ENCODE peak calls at places on chromosomes 7 and 10, in nine cellular contexts. A, F, V, B, J, I, D, O and S are unnamed samples.

GRCh38 chr7:152759655-152760383 is at the start of gene ACTR3B:
- DNase-seq in A (peak; percentile 96), F (peak; percentile 88), V (peak; percentile 89), B (peak; percentile 89), J (peak; percentile 92), I (peak; percentile 89), D (peak; percentile 93), O (peak; percentile 95), S (peak; percentile 78)

GRCh38 chr7:150514748-150515222 is at the start of gene GIMAP7:
- DNase-seq in A (peak; percentile 65), F (no peak), V (peak; percentile 68), B (no peak), J (no peak), I (no peak), D (no peak), O (no peak), S (no peak)

GRCh38 chr10:101829561-101830315 is 11.5 kb upstream of the OGA start:
- DNase-seq in A (peak; percentile 68), F (peak; percentile 58), V (peak; percentile 60), B (peak; percentile 61), J (peak; percentile 82), I (no peak), D (no peak), O (peak; percentile 92), S (peak; percentile 63)

GRCh38 chr10:489335-489734 is 200.1 kb downstream of the DIP2C start:
- DNase-seq in A (no peak), F (no peak), V (no peak), B (no peak), J (no peak), I (no peak), D (no peak), O (no peak), S (no peak)

GRCh38 chr7:109377076-109377884 is 807.6 kb downstream of the DNAJB9 start:
- DNase-seq in A (no peak), F (no peak), V (no peak), B (no peak), J (no peak), I (no peak), D (no peak), O (no peak), S (no peak)

GRCh38 chr10:62047960-62048383 is 146.5 kb downstream of the ARID5B start:
- DNase-seq in A (no peak), F (no peak), V (peak; percentile 6), B (no peak), J (no peak), I (peak; percentile 62), D (no peak), O (no peak), S (no peak)

GRCh38 chr7:37665352-37666022 is 18.1 kb upstream of the GPR141 start:
- DNase-seq in A (no peak), F (no peak), V (no peak), B (no peak), J (no peak), I (no peak), D (no peak), O (peak; percentile 11), S (no peak)

GRCh38 chr10:117168135-117168674 is 29.1 kb upstream of the KCNK18 start:
- DNase-seq in A (peak; percentile 70), F (peak; percentile 41), V (peak; percentile 49), B (peak; percentile 89), J (peak; percentile 87), I (peak; percentile 35), D (peak; percentile 85), O (peak; percentile 88), S (peak; percentile 51)

GRCh38 chr7:46285856-46286255 is 364.8 kb upstream of the IGFBP3 start:
- DNase-seq in A (no peak), F (no peak), V (no peak), B (no peak), J (no peak), I (no peak), D (no peak), O (no peak), S (no peak)